ENCODE peak calls at places on chromosomes 6 and 20, in six cellular contexts. One of them, this sample, is unnamed.

GRCh38 chr6:106520711-106521367 is 108.5 kb downstream of the RTN4IP1 start:
- DNase-seq in mesenchymal stem cell: no peak
- DNase-seq in H1: no peak
- DNase-seq in neuronal stem cell: no peak
- DNase-seq in H9: no peak
- DNase-seq in IMR-90: no peak
- DNase-seq in this sample: no peak

GRCh38 chr6:167564416-167565250 is 239.7 kb downstream of the TTLL2 start:
- DNase-seq in neuronal stem cell: no peak
- DNase-seq in mesenchymal stem cell: no peak
- DNase-seq in H9: no peak
- DNase-seq in H1: no peak
- DNase-seq in IMR-90: no peak
- DNase-seq in this sample: no peak

GRCh38 chr6:54193560-54193959 is 82.3 kb downstream of the MLIP start:
- DNase-seq in mesenchymal stem cell: peak
- DNase-seq in neuronal stem cell: no peak
- DNase-seq in IMR-90: no peak
- DNase-seq in H9: no peak
- DNase-seq in H1: no peak
- DNase-seq in this sample: no peak

GRCh38 chr20:45374966-45375365 is 3.2 kb downstream of the TP53TG5 start:
- DNase-seq in IMR-90: no peak
- DNase-seq in mesenchymal stem cell: no peak
- DNase-seq in neuronal stem cell: no peak
- DNase-seq in H9: no peak
- DNase-seq in H1: no peak
- DNase-seq in this sample: no peak

GRCh38 chr6:69232506-69233194 is 564.2 kb downstream of the LMBRD1 start:
- DNase-seq in H9: peak
- DNase-seq in IMR-90: peak
- DNase-seq in mesenchymal stem cell: peak
- DNase-seq in neuronal stem cell: peak
- DNase-seq in H1: no peak
- DNase-seq in this sample: peak

GRCh38 chr6:28635547-28636158 is 110.0 kb downstream of the GPX5 start:
- DNase-seq in neuronal stem cell: no peak
- DNase-seq in H9: peak
- DNase-seq in IMR-90: no peak
- DNase-seq in H1: no peak
- DNase-seq in mesenchymal stem cell: no peak
- DNase-seq in this sample: no peak

GRCh38 chr20:49394264-49394663 is 88.2 kb downstream of the KCNB1 start:
- DNase-seq in H9: no peak
- DNase-seq in neuronal stem cell: no peak
- DNase-seq in H1: no peak
- DNase-seq in IMR-90: peak
- DNase-seq in mesenchymal stem cell: no peak
- DNase-seq in this sample: no peak

GRCh38 chr6:148407372-148407771 is 64.7 kb downstream of the SASH1 start:
- DNase-seq in neuronal stem cell: no peak
- DNase-seq in H9: no peak
- DNase-seq in mesenchymal stem cell: peak
- DNase-seq in IMR-90: peak
- DNase-seq in H1: no peak
- DNase-seq in this sample: peak

GRCh38 chr20:12406978-12407377 is 489.3 kb downstream of the BTBD3 start:
- DNase-seq in H9: no peak
- DNase-seq in mesenchymal stem cell: no peak
- DNase-seq in neuronal stem cell: no peak
- DNase-seq in H1: no peak
- DNase-seq in IMR-90: no peak
- DNase-seq in this sample: no peak

GRCh38 chr6:22062807-22063408 is 233.9 kb downstream of the PRL start:
- DNase-seq in IMR-90: no peak
- DNase-seq in mesenchymal stem cell: no peak
- DNase-seq in neuronal stem cell: no peak
- DNase-seq in H1: no peak
- DNase-seq in H9: no peak
- DNase-seq in this sample: no peak

GRCh38 chr6:116572162-116572561 is 858 bp downstream of the RWDD1 start:
- DNase-seq in H9: no peak
- DNase-seq in neuronal stem cell: no peak
- DNase-seq in H1: no peak
- DNase-seq in mesenchymal stem cell: peak
- DNase-seq in IMR-90: peak
- DNase-seq in this sample: peak

GRCh38 chr6:134678436-134678889 is 271.4 kb downstream of the ALDH8A1 start:
- DNase-seq in H9: no peak
- DNase-seq in neuronal stem cell: no peak
- DNase-seq in mesenchymal stem cell: peak
- DNase-seq in H1: no peak
- DNase-seq in IMR-90: peak
- DNase-seq in this sample: no peak

GRCh38 chr6:87277123-87277522 is 45.3 kb upstream of the SMIM8 start:
- DNase-seq in H1: no peak
- DNase-seq in neuronal stem cell: no peak
- DNase-seq in mesenchymal stem cell: peak
- DNase-seq in IMR-90: peak
- DNase-seq in H9: no peak
- DNase-seq in this sample: peak

GRCh38 chr6:169291639-169292339 is 38.1 kb upstream of the THBS2 start:
- DNase-seq in H1: no peak
- DNase-seq in H9: no peak
- DNase-seq in mesenchymal stem cell: no peak
- DNase-seq in neuronal stem cell: no peak
- DNase-seq in IMR-90: no peak
- DNase-seq in this sample: peak

GRCh38 chr20:58372836-58373235 is 16.2 kb upstream of the VAPB start:
- DNase-seq in mesenchymal stem cell: no peak
- DNase-seq in H9: peak
- DNase-seq in IMR-90: no peak
- DNase-seq in neuronal stem cell: peak
- DNase-seq in H1: no peak
- DNase-seq in this sample: peak

GRCh38 chr6:104788400-104788799 is 71.3 kb downstream of the HACE1 start:
- DNase-seq in H9: no peak
- DNase-seq in IMR-90: no peak
- DNase-seq in neuronal stem cell: no peak
- DNase-seq in mesenchymal stem cell: peak
- DNase-seq in H1: no peak
- DNase-seq in this sample: peak

GRCh38 chr6:29762781-29763214 is 39.6 kb downstream of the HLA-F start:
- DNase-seq in mesenchymal stem cell: no peak
- DNase-seq in H9: no peak
- DNase-seq in IMR-90: no peak
- DNase-seq in neuronal stem cell: no peak
- DNase-seq in H1: no peak
- DNase-seq in this sample: no peak

GRCh38 chr6:165679326-165679725 is 16.3 kb upstream of the PDE10A start:
- DNase-seq in mesenchymal stem cell: no peak
- DNase-seq in H1: no peak
- DNase-seq in neuronal stem cell: no peak
- DNase-seq in H9: no peak
- DNase-seq in IMR-90: no peak
- DNase-seq in this sample: peak

GRCh38 chr6:44606506-44606905 is 219.0 kb downstream of the CDC5L start:
- DNase-seq in neuronal stem cell: no peak
- DNase-seq in H1: no peak
- DNase-seq in mesenchymal stem cell: no peak
- DNase-seq in H9: no peak
- DNase-seq in IMR-90: no peak
- DNase-seq in this sample: no peak

GRCh38 chr6:161242779-161243693 is 30.8 kb downstream of the AGPAT4 start:
- DNase-seq in mesenchymal stem cell: peak
- DNase-seq in neuronal stem cell: peak
- DNase-seq in H1: peak
- DNase-seq in H9: peak
- DNase-seq in IMR-90: peak
- DNase-seq in this sample: peak

GRCh38 chr6:97841763-97842162 is 558.7 kb upstream of the MMS22L start:
- DNase-seq in mesenchymal stem cell: no peak
- DNase-seq in IMR-90: no peak
- DNase-seq in H1: no peak
- DNase-seq in neuronal stem cell: no peak
- DNase-seq in H9: no peak
- DNase-seq in this sample: no peak

GRCh38 chr20:38152175-38153010 is 12.7 kb downstream of the TGM2 start:
- DNase-seq in neuronal stem cell: no peak
- DNase-seq in H1: no peak
- DNase-seq in IMR-90: peak
- DNase-seq in H9: no peak
- DNase-seq in mesenchymal stem cell: peak
- DNase-seq in this sample: no peak

GRCh38 chr6:46246081-46246480 is 75.3 kb upstream of the ENPP5 start:
- DNase-seq in H1: no peak
- DNase-seq in IMR-90: no peak
- DNase-seq in neuronal stem cell: no peak
- DNase-seq in H9: no peak
- DNase-seq in mesenchymal stem cell: no peak
- DNase-seq in this sample: no peak
- H3K14ac ChIP-seq in H1: no peak
- H3K14ac ChIP-seq in IMR-90: no peak
- H3K14ac ChIP-seq in neuronal stem cell: no peak
- H3K14ac ChIP-seq in H9: no peak
- H3K14ac ChIP-seq in mesenchymal stem cell: no peak
- H3K14ac ChIP-seq in this sample: no peak

DNA sequence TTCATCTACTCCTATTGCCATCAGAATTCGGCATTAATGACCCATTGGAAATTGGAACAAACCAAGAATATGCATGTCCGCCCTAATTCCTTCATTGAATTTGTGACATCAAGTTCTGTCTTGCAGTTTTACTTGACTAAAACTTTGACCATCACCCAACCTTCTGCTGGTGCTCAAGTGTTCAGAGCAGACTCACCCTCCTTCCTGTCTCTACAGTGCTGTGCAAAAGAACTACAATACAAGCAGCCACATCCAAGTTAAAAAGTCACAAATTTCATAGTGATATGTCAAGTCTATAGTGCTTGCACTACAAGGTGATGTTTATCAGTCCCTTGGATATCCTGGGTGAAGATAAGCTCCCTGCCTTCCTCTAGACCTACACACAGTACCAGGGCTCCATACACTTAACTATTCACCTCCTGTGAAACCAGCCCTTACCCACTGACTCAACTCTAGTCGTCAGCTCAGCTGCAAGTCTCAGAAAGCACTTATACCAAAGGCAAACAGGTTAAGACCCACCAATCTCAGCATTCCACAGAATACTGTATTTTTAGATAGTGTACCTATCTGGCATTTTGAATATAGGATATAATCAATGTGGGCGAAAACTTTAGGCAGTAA is 23.6 kb downstream of the SNX5 start:
- DNase-seq in mesenchymal stem cell: no peak
- DNase-seq in H9: no peak
- DNase-seq in IMR-90: no peak
- DNase-seq in H1: no peak
- DNase-seq in neuronal stem cell: no peak
- DNase-seq in this sample: no peak
- H3K4me2 ChIP-seq in mesenchymal stem cell: no peak
- H3K4me2 ChIP-seq in H9: no peak
- H3K4me2 ChIP-seq in IMR-90: no peak
- H3K4me2 ChIP-seq in H1: no peak
- H3K4me2 ChIP-seq in neuronal stem cell: no peak
- H3K4me2 ChIP-seq in this sample: no peak

DNA sequence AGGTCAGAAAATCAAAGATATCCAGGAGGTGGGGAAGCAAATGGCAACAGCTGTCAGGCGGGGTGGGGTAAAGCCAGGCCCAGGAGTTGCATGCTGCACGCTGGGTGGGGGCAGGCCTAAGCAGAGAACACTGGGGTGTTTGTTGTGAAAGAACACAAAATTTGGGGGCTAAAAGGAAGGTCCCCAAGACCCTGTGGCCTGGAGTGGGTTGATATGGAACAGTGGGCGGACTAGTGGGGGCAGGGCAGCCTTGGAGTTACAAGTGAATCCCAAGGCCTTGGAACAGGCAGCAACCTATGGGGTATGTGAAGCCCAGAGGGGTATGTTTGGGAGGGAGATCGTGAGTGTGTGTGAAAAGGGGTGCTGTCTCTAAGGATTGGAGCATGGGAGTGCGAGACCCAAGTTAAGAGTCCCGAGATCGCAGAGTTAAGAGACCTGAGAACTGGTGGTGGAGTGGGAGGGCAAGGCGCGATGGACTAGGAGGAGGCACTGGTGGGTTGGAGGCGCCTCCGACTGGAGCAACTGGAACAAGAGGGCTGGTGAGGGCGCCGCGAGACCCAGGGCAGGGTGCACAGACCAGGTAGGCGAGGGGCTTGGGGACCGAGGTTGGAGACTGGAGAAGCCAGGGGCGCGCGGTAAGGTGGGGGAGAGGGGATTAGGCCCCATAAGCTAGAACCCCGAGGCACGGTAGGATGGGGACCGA is 658 bp downstream of the CUL7 start:
- DNase-seq in mesenchymal stem cell: peak
- DNase-seq in neuronal stem cell: no peak
- DNase-seq in IMR-90: peak
- DNase-seq in H9: peak
- DNase-seq in H1: no peak
- DNase-seq in this sample: peak
- H2AK5ac ChIP-seq in mesenchymal stem cell: peak
- H2AK5ac ChIP-seq in neuronal stem cell: peak
- H2AK5ac ChIP-seq in IMR-90: peak
- H2AK5ac ChIP-seq in H9: no peak
- H2AK5ac ChIP-seq in H1: no peak
- H2AK5ac ChIP-seq in this sample: peak

GRCh38 chr6:157429248-157429647 is 48.3 kb downstream of the ZDHHC14 start:
- DNase-seq in H1: no peak
- DNase-seq in IMR-90: no peak
- DNase-seq in mesenchymal stem cell: no peak
- DNase-seq in H9: no peak
- DNase-seq in neuronal stem cell: no peak
- DNase-seq in this sample: no peak

GRCh38 chr6:157430834-157431233 is 49.8 kb downstream of the ZDHHC14 start:
- DNase-seq in neuronal stem cell: no peak
- DNase-seq in mesenchymal stem cell: no peak
- DNase-seq in IMR-90: no peak
- DNase-seq in H9: no peak
- DNase-seq in H1: no peak
- DNase-seq in this sample: peak

GRCh38 chr6:157424491-157425020 is 43.6 kb downstream of the ZDHHC14 start:
- DNase-seq in H9: no peak
- DNase-seq in H1: no peak
- DNase-seq in IMR-90: no peak
- DNase-seq in mesenchymal stem cell: no peak
- DNase-seq in neuronal stem cell: no peak
- DNase-seq in this sample: no peak

GRCh38 chr6:157428418-157429202 is 47.6 kb downstream of the ZDHHC14 start:
- DNase-seq in mesenchymal stem cell: no peak
- DNase-seq in H9: no peak
- DNase-seq in IMR-90: peak
- DNase-seq in neuronal stem cell: no peak
- DNase-seq in H1: no peak
- DNase-seq in this sample: peak

DNA sequence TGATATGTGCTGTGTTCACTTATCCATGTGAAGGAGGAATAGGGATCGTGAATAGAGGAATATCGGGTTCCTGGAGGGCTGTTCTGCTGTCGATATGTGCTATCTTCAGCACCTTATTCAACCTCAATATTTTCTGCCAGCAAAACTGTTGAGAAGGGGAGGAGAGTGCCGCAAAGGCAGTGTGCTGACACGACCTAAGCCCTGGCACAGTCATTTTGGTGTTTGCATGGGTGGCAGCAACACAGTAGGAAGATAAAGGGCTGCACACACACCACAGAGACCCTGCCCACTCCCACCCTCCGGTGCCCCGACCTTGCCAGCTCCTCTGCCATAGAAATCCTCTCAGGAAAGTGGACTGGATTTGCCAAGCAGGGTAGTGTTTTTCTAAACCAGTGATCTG is 47.0 kb downstream of the ZDHHC14 start:
- DNase-seq in neuronal stem cell: no peak
- DNase-seq in IMR-90: no peak
- DNase-seq in mesenchymal stem cell: no peak
- DNase-seq in H9: no peak
- DNase-seq in H1: no peak
- DNase-seq in this sample: no peak
- H3K14ac ChIP-seq in neuronal stem cell: no peak
- H3K14ac ChIP-seq in IMR-90: no peak
- H3K14ac ChIP-seq in mesenchymal stem cell: no peak
- H3K14ac ChIP-seq in H9: no peak
- H3K14ac ChIP-seq in H1: no peak
- H3K14ac ChIP-seq in this sample: no peak

This sample was measured in trophoblast cell.